ENCODE peak calls at places on chromosomes 5 and 9, in ten cellular contexts. T, S, V, U, G, E, J, Z, R and Q are unnamed samples.

GRCh38 chr5:80186634-80187033 is 69.2 kb downstream of the SERINC5 start:
- DNase-seq in G (peak; percentile 62), V (no peak), T (no peak), E (peak; percentile 68), U (no peak), S (no peak), Z (peak; percentile 62), R (peak; percentile 73), J (no peak), Q (peak; percentile 68)

GRCh38 chr5:166781729-166782128 is 1509.7 kb upstream of the WWC1 start:
- DNase-seq in V (peak; percentile 63), Z (no peak), G (no peak), J (no peak), E (no peak), T (no peak), U (no peak), R (no peak), S (no peak), Q (peak; percentile 30)

GRCh38 chr5:65753189-65753588 is 31.2 kb downstream of the NLN start:
- DNase-seq in J (no peak), E (no peak), Z (no peak), G (no peak), V (no peak), T (no peak), R (no peak), U (no peak), S (no peak), Q (peak; percentile 22)

GRCh38 chr5:116847960-116848359 is 273.3 kb upstream of the SEMA6A start:
- DNase-seq in R (no peak), V (no peak), S (no peak), T (no peak), Z (no peak), U (no peak), E (no peak), J (no peak), G (no peak), Q (no peak)

GRCh38 chr5:43040287-43041098 is at the start of gene ANXA2R:
- DNase-seq in U (peak; percentile 83), J (peak; percentile 88), Z (peak; percentile 99), R (no peak), T (peak; percentile 97), G (peak; percentile 97), E (peak; percentile 89), S (peak; percentile 94), V (peak; percentile 94), Q (peak; percentile 97)

GRCh38 chr9:120791161-120791560 is 2.1 kb downstream of the FBXW2 start:
- DNase-seq in Z (no peak), S (no peak), T (no peak), J (no peak), E (no peak), G (no peak), U (no peak), V (no peak), R (no peak), Q (peak; percentile 43)

GRCh38 chr5:137209232-137209810 is 289.8 kb downstream of the SPOCK1 start:
- DNase-seq in G (no peak), S (no peak), J (no peak), U (no peak), V (no peak), R (no peak), Z (no peak), T (no peak), E (no peak), Q (no peak)

GRCh38 chr5:56384186-56384585 is 151.1 kb upstream of the ANKRD55 start:
- DNase-seq in V (no peak), T (no peak), G (no peak), U (no peak), J (no peak), E (no peak), S (no peak), Z (no peak), R (no peak), Q (peak; percentile 91)

GRCh38 chr5:145470382-145470979 is 364.7 kb downstream of the PRELID2 start:
- DNase-seq in E (no peak), J (no peak), R (no peak), Z (no peak), G (no peak), U (no peak), T (no peak), S (no peak), V (no peak), Q (peak; percentile 12)

GRCh38 chr5:38420691-38421395 is 135.6 kb downstream of the LIFR start:
- DNase-seq in E (no peak), R (peak; percentile 13), T (peak; percentile 69), Z (peak; percentile 76), V (peak; percentile 61), G (peak; percentile 73), J (no peak), U (peak; percentile 77), S (peak; percentile 43), Q (peak; percentile 78)

GRCh38 chr5:41482715-41483114 is 27.7 kb downstream of the PLCXD3 start:
- DNase-seq in U (no peak), Z (no peak), G (no peak), E (no peak), V (no peak), J (no peak), T (no peak), S (no peak), R (no peak), Q (no peak)

GRCh38 chr5:113378960-113379541 is 55.7 kb downstream of the TSSK1B start:
- DNase-seq in E (no peak), Z (peak; percentile 75), T (peak; percentile 62), U (peak; percentile 53), J (peak; percentile 26), V (peak; percentile 72), G (peak; percentile 56), S (peak; percentile 58), R (peak; percentile 8), Q (peak; percentile 72)

GRCh38 chr9:109014267-109015025 is 1.1 kb upstream of the CTNNAL1 start:
- DNase-seq in T (peak; percentile 78), R (no peak), U (peak; percentile 18), S (no peak), G (peak; percentile 17), Z (peak; percentile 68), V (peak; percentile 25), J (no peak), E (peak; percentile 65), Q (peak; percentile 85)
- H3K4me3 ChIP-seq in T (no peak overlapping the region), R (no peak overlapping the region), U (no peak overlapping the region), S (no peak overlapping the region), G (no peak overlapping the region), Z (no peak overlapping the region), V (peak overlapping the region; percentile 97), J (no peak overlapping the region), E (peak overlapping the region; percentile 80), Q (no peak overlapping the region)

DNA sequence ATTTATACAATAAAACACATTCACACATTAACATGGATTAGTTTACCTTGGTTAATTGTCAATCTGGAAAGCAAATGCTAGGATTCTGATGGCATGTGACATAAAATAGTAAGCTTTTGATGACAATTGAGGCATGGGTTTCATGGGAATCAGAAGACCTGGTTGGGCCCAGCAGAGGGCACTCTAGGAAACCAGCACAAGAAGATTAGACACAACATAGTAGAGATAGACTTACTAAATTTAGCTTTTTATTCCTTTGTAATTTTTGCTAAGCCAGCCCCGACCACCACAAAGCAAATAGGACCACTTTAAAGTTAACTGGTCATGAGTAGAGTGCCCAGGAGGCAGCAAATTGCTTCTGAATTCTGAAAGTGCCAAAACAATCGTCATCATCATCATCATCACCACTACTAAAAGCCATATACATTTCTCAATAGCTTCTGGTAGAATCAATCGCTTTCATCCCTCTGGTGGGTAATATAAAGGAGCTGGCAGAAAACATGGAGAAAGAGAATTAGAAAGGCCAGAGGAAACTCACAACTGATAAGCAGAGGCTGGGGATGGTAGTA is 163.2 kb downstream of the ARRDC3 start:
- DNase-seq in Z (peak; percentile 44), T (peak; percentile 57), S (no peak), U (no peak), E (no peak), R (no peak), J (no peak), V (peak; percentile 7), G (peak; percentile 73), Q (peak; percentile 74)
- TF ChIP-seq CTCF in Z (peak; percentile 24), T (peak; percentile 37), S (no peak), U (no peak), E (peak; percentile 30), R (no peak), J (no peak), V (peak; percentile 54), G (peak; percentile 45), Q (peak; percentile 48)

DNA sequence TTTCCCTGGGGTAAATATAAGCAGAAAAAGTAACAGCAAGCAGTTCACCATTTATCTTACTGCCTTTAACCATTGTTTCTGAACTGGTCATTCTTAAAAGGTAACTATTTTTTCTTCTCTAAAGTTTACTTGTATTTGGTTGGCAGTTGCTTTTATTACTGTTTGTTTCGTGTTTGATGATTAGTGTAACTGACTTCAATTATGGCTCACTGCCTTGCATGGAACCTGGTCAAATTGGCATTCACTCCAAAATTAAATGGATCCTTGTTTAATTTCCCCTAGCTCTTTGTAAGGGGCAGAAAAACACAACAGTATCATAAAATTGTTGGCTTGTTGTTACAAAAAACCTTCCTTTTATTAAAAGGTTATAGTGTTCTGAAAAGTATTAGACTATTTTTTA is 1723.9 kb upstream of the CDH6 start:
- DNase-seq in Z (no peak), U (no peak), V (no peak), J (no peak), R (no peak), E (no peak), G (no peak), T (no peak), S (peak; percentile 28), Q (no peak)
- H3K4me3 ChIP-seq in Z (no peak overlapping the region), U (no peak overlapping the region), V (no peak overlapping the region), J (no peak overlapping the region), R (no peak overlapping the region), E (no peak overlapping the region), G (no peak overlapping the region), T (no peak overlapping the region), S (peak overlapping the region; percentile 2), Q (no peak overlapping the region)

GRCh38 chr9:135961277-135961705 is at the start of gene UBAC1:
- DNase-seq in G (peak; percentile 95), Z (peak; percentile 93), T (peak; percentile 94), E (peak; percentile 98), S (peak; percentile 95), U (peak; percentile 95), R (peak; percentile 95), V (peak; percentile 98), J (peak; percentile 93), Q (peak; percentile 95)
- TF ChIP-seq CTCF in G (peak; percentile 29), Z (peak; percentile 13), T (peak; percentile 55), E (peak; percentile 37), S (peak; percentile 48), U (peak; percentile 41), R (no peak), V (peak; percentile 24), J (peak; percentile 26), Q (peak; percentile 14)